ENCODE peak calls at places on chromosomes 12 and 14, in eight cellular contexts. B is pancreas, T is psoas muscle, K is lower leg skin, W is adipocyte, H is GM23248, P is AG04450, U is fibroblast of lung. Y is an unnamed sample.

GRCh38 chr14:88026890-88027289 is 22.0 kb downstream of the GPR65 start:
- DNase-seq in W (no peak), H (no peak), T (no peak), K (no peak), B (no peak), P (no peak), U (no peak), Y (no peak)

GRCh38 chr12:124506145-124506831 is 61.1 kb downstream of the NCOR2 start:
- DNase-seq in K (peak; percentile 80), H (peak; percentile 76), P (no peak), U (no peak), T (peak; percentile 80), B (peak; percentile 81), W (peak; percentile 69), Y (no peak)

GRCh38 chr14:41362134-41362533 is 244.5 kb upstream of the LRFN5 start:
- DNase-seq in P (no peak), K (no peak), B (no peak), U (no peak), T (no peak), H (peak; percentile 1), W (no peak), Y (no peak)

GRCh38 chr14:73723411-73723798 is 9.2 kb upstream of the PNMA1 start:
- DNase-seq in W (no peak), U (peak; percentile 23), K (no peak), B (no peak), P (no peak), H (peak; percentile 70), T (no peak), Y (no peak)

GRCh38 chr12:67241482-67241881 is 27.7 kb upstream of the CAND1 start:
- DNase-seq in B (no peak), H (peak; percentile 47), P (no peak), U (peak; percentile 2), K (no peak), T (no peak), W (peak; percentile 47), Y (no peak)

GRCh38 chr12:42589465-42590323 is at the start of gene PRICKLE1:
- DNase-seq in W (peak; percentile 85), T (peak; percentile 59), P (no peak), K (no peak), U (peak; percentile 64), H (peak; percentile 86), B (peak; percentile 60), Y (no peak)

GRCh38 chr12:19737019-19737418 is 297.7 kb downstream of the AEBP2 start:
- DNase-seq in K (no peak), T (no peak), H (no peak), U (no peak), W (no peak), B (no peak), P (no peak), Y (no peak)

GRCh38 chr12:15220961-15221885 is at the start of gene RERG:
- DNase-seq in U (peak; percentile 81), H (peak; percentile 81), P (peak; percentile 34), T (peak; percentile 85), W (peak; percentile 88), B (peak; percentile 84), K (peak; percentile 65), Y (peak; percentile 35)

GRCh38 chr12:14473707-14474287 is 93.9 kb downstream of the PLBD1 start:
- DNase-seq in U (peak; percentile 52), B (no peak), H (peak; percentile 66), P (no peak), T (no peak), W (peak; percentile 40), K (no peak), Y (no peak)

GRCh38 chr12:74129702-74130101 is 407.9 kb upstream of the ATXN7L3B start:
- DNase-seq in T (no peak), U (no peak), K (no peak), H (no peak), P (no peak), W (no peak), B (no peak), Y (no peak)

GRCh38 chr12:123049398-123050250 is 69.1 kb downstream of the ARL6IP4 start:
- DNase-seq in T (no peak), H (peak; percentile 71), P (no peak), K (no peak), U (no peak), W (no peak), B (no peak), Y (no peak)

GRCh38 chr14:101774814-101775213 is 13.3 kb downstream of the PPP2R5C start:
- DNase-seq in T (no peak), B (no peak), U (no peak), K (no peak), P (no peak), H (no peak), W (no peak), Y (no peak)

GRCh38 chr12:12018454-12018853 is 52.3 kb upstream of the BCL2L14 start:
- DNase-seq in U (peak; percentile 58), W (peak; percentile 70), P (no peak), H (peak; percentile 21), B (no peak), T (no peak), K (peak; percentile 40), Y (no peak)

GRCh38 chr12:122449317-122449716 is 26.8 kb upstream of the CLIP1 start:
- DNase-seq in H (peak; percentile 91), P (peak; percentile 81), K (no peak), B (no peak), U (peak; percentile 92), W (peak; percentile 90), T (no peak), Y (peak; percentile 42)

GRCh38 chr12:32025906-32026305 is 66.7 kb downstream of the RESF1 start:
- DNase-seq in P (no peak), T (no peak), W (no peak), B (no peak), K (no peak), U (no peak), H (no peak), Y (no peak)

GRCh38 chr12:108839011-108839889 is 18.1 kb downstream of the SSH1 start:
- DNase-seq in B (no peak), W (peak; percentile 94), P (no peak), K (no peak), U (peak; percentile 70), T (peak; percentile 72), H (peak; percentile 84), Y (no peak)

GRCh38 chr12:15851919-15852318 is 30.3 kb upstream of the STRAP start:
- DNase-seq in K (no peak), W (no peak), H (peak; percentile 29), P (no peak), B (no peak), U (no peak), T (no peak), Y (no peak)

GRCh38 chr14:104403421-104404220 is 175.9 kb upstream of the C14orf180 start:
- DNase-seq in B (no peak), W (no peak), K (no peak), U (no peak), H (no peak), T (no peak), P (no peak), Y (no peak)

GRCh38 chr12:243381-243780 is 19.3 kb downstream of the SLC6A13 start:
- DNase-seq in B (no peak), H (no peak), K (no peak), T (no peak), P (no peak), U (no peak), W (no peak), Y (no peak)

GRCh38 chr14:67729072-67729561 is 27.4 kb downstream of the RDH12 start:
- DNase-seq in P (no peak), K (peak; percentile 32), H (no peak), T (no peak), W (no peak), U (no peak), B (peak; percentile 40), Y (no peak)

GRCh38 chr12:7959278-7960063 is 23.5 kb upstream of the SLC2A3 start:
- DNase-seq in W (no peak), B (no peak), K (no peak), H (peak; percentile 25), T (no peak), U (no peak), P (no peak), Y (no peak)

GRCh38 chr12:46944104-46944503 is 118.3 kb upstream of the SLC38A4 start:
- DNase-seq in P (no peak), H (peak; percentile 85), W (peak; percentile 33), K (no peak), U (peak; percentile 67), B (no peak), T (no peak), Y (no peak)

GRCh38 chr12:54033980-54034783 is 1.3 kb downstream of the HOXC5 start:
- DNase-seq in B (no peak), T (peak; percentile 48), P (no peak), K (no peak), W (peak; percentile 21), H (peak; percentile 74), U (no peak), Y (no peak)

GRCh38 chr12:54032220-54032619 is 630 bp upstream of the HOXC5 start:
- DNase-seq in K (no peak), H (no peak), U (no peak), P (no peak), B (no peak), T (no peak), W (no peak), Y (no peak)

GRCh38 chr12:54032627-54033100 is at the start of gene HOXC5:
- DNase-seq in T (peak; percentile 76), U (peak; percentile 74), B (peak; percentile 55), H (peak; percentile 81), W (peak; percentile 65), P (no peak), K (no peak), Y (no peak)

GRCh38 chr12:54034784-54035310 is 2.0 kb downstream of the HOXC5 start:
- DNase-seq in K (no peak), P (no peak), U (no peak), H (peak; percentile 3), B (no peak), W (no peak), T (no peak), Y (no peak)

GRCh38 chr12:54033106-54033979 is 493 bp downstream of the HOXC5 start:
- DNase-seq in U (no peak), B (no peak), W (no peak), H (peak; percentile 87), T (peak; percentile 57), P (no peak), K (no peak), Y (no peak)
- H3K4me3 ChIP-seq in U (peak overlapping the region; percentile 45), B (peak overlapping the region; percentile 16), W (peak overlapping the region; percentile 83), H (peak overlapping the region; percentile 72), T (peak overlapping the region; percentile 62), P (no peak overlapping the region), K (no peak overlapping the region), Y (peak overlapping the region; percentile 27)

GRCh38 chr12:66189476-66189823 is 436 bp downstream of the IRAK3 start:
- DNase-seq in W (no peak), B (no peak), T (no peak), P (no peak), U (no peak), K (no peak), H (peak; percentile 53), Y (no peak)
- H3K4me3 ChIP-seq in W (peak overlapping the region; percentile 90), B (peak overlapping the region; percentile 46), T (peak overlapping the region; percentile 66), P (peak overlapping the region; percentile 66), U (peak overlapping the region; percentile 75), K (peak overlapping the region; percentile 26), H (peak overlapping the region; percentile 75), Y (peak overlapping the region; percentile 52)

GRCh38 chr12:116818948-116819832 is 62.1 kb downstream of the HRK start:
- DNase-seq in W (peak; percentile 95), K (peak; percentile 81), U (peak; percentile 94), B (peak; percentile 96), T (peak; percentile 92), H (peak; percentile 97), P (peak; percentile 83), Y (peak; percentile 65)
- H3K4me3 ChIP-seq in W (peak overlapping the region; percentile 96), K (peak overlapping the region; percentile 60), U (peak overlapping the region; percentile 98), B (peak overlapping the region; percentile 73), T (peak overlapping the region; percentile 83), H (peak overlapping the region; percentile 99), P (peak overlapping the region; percentile 97), Y (peak overlapping the region; percentile 72)

GRCh38 chr14:91061309-91061887 is 957 bp upstream of the RPS6KA5 start:
- DNase-seq in B (no peak), U (no peak), K (no peak), W (no peak), H (peak; percentile 32), P (no peak), T (no peak), Y (no peak)
- H3K4me3 ChIP-seq in B (peak overlapping the region; percentile 53), U (peak overlapping the region; percentile 79), K (no peak overlapping the region), W (peak overlapping the region; percentile 86), H (peak overlapping the region; percentile 81), P (peak overlapping the region; percentile 60), T (peak overlapping the region; percentile 83), Y (peak overlapping the region; percentile 42)